ENCODE peak calls at places on chromosomes 13 and 19, in five cellular contexts. Z, P, E, G and C are unnamed samples.

GRCh38 chr13:79229761-79230160 is 176.3 kb downstream of the RBM26 start:
- DNase-seq in Z (no peak), P (no peak), E (no peak), G (no peak), C (no peak)

GRCh38 chr19:48053856-48054255 is 10.0 kb upstream of the CABP5 start:
- DNase-seq in Z (no peak), P (no peak), E (no peak), G (no peak), C (no peak)

GRCh38 chr19:34851277-34851804 is 75.4 kb upstream of the ZNF30 start:
- DNase-seq in Z (no peak), P (no peak), E (no peak), G (no peak), C (no peak)

GRCh38 chr19:19026299-19026971 is 6.9 kb downstream of the SUGP2 start:
- DNase-seq in Z (no peak), P (no peak), E (no peak), G (no peak), C (no peak)

GRCh38 chr13:25267715-25268114 is 19.6 kb downstream of the MTMR6 start:
- DNase-seq in Z (no peak), P (no peak), E (no peak), G (no peak), C (no peak)

GRCh38 chr13:113898391-113898790 is 34.5 kb upstream of the GAS6 start:
- DNase-seq in Z (no peak), P (no peak), E (no peak), G (no peak), C (no peak)

GRCh38 chr13:67048793-67049150 is 181.4 kb downstream of the PCDH9 start:
- DNase-seq in Z (no peak), P (no peak), E (no peak), G (no peak), C (no peak)

GRCh38 chr13:72523049-72523448 is 204.4 kb downstream of the MZT1 start:
- DNase-seq in Z (no peak), P (no peak), E (no peak), G (no peak), C (no peak)

GRCh38 chr19:39848392-39848791 is 2.2 kb upstream of the FBL start:
- DNase-seq in Z (no peak), P (no peak), E (no peak), G (no peak), C (no peak)

GRCh38 chr13:48533986-48534600 is 1.2 kb upstream of the RCBTB2 start:
- DNase-seq in Z (no peak), P (no peak), E (no peak), G (no peak), C (no peak)

GRCh38 chr19:55857149-55857548 is 20.8 kb downstream of the NLRP4 start:
- DNase-seq in Z (no peak), P (no peak), E (no peak), G (no peak), C (no peak)

GRCh38 chr19:6087074-6087506 is 23.2 kb downstream of the RFX2 start:
- DNase-seq in Z (no peak), P (no peak), E (no peak), G (no peak), C (no peak)

GRCh38 chr19:15173746-15174404 is 26.9 kb downstream of the NOTCH3 start:
- DNase-seq in Z (no peak), P (no peak), E (no peak), G (no peak), C (no peak)

GRCh38 chr19:10516671-10517286 is 468 bp downstream of the S1PR5 start:
- DNase-seq in Z (no peak), P (no peak), E (no peak), G (no peak), C (no peak)

GRCh38 chr13:22024381-22024994 is 353.6 kb downstream of the FGF9 start:
- DNase-seq in Z (no peak), P (no peak), E (no peak), G (no peak), C (no peak)

GRCh38 chr19:12913011-12913561 is 6.0 kb downstream of the SYCE2 start:
- DNase-seq in Z (peak; percentile 91), P (no peak), E (peak; percentile 80), G (no peak), C (no peak)

GRCh38 chr19:7326105-7326877 is 22.4 kb upstream of the ARHGEF18 start:
- DNase-seq in Z (no peak), P (no peak), E (no peak), G (no peak), C (no peak)

GRCh38 chr19:8451885-8452284 is 7.1 kb downstream of the HNRNPM start:
- DNase-seq in Z (no peak), P (no peak), E (no peak), G (no peak), C (no peak)

GRCh38 chr13:33799950-33800592 is 17.9 kb upstream of the RFC3 start:
- DNase-seq in Z (no peak), P (no peak), E (no peak), G (no peak), C (no peak)

GRCh38 chr13:109226631-109227030 is 559.8 kb downstream of the IRS2 start:
- DNase-seq in Z (no peak), P (no peak), E (no peak), G (no peak), C (no peak)

GRCh38 chr13:98556968-98557591 is 19.8 kb downstream of the STK24 start:
- DNase-seq in Z (no peak), P (no peak), E (no peak), G (no peak), C (no peak)